ENCODE peak calls at places on chromosomes 3 and 15, in nine cellular contexts. One of them, this sample, is unnamed.

GRCh38 chr15:90681480-90681879 is 35.7 kb upstream of the BLM start:
- DNase-seq in hepatocyte: no peak
- DNase-seq in colonic mucosa: no peak
- DNase-seq in esophagus squamous epithelium: no peak
- DNase-seq in right lobe of liver: no peak
- DNase-seq in left ventricle myocardium inferior: no peak
- DNase-seq in HepG2: no peak
- DNase-seq in CD8-positive, alpha-beta T cell: no peak
- DNase-seq in cardiac muscle cell: peak; percentile 84
- DNase-seq in this sample: no peak

GRCh38 chr3:125431912-125432587 is 56.9 kb upstream of the ZNF148 start:
- DNase-seq in hepatocyte: no peak
- DNase-seq in colonic mucosa: no peak
- DNase-seq in esophagus squamous epithelium: no peak
- DNase-seq in right lobe of liver: no peak
- DNase-seq in left ventricle myocardium inferior: no peak
- DNase-seq in HepG2: peak; percentile 22
- DNase-seq in CD8-positive, alpha-beta T cell: no peak
- DNase-seq in cardiac muscle cell: peak; percentile 55
- DNase-seq in this sample: no peak

GRCh38 chr15:25240461-25241021 is 198.3 kb downstream of the UBE3A start:
- DNase-seq in hepatocyte: no peak
- DNase-seq in colonic mucosa: no peak
- DNase-seq in esophagus squamous epithelium: no peak
- DNase-seq in right lobe of liver: peak; percentile 20
- DNase-seq in left ventricle myocardium inferior: peak; percentile 4
- DNase-seq in HepG2: no peak
- DNase-seq in CD8-positive, alpha-beta T cell: no peak
- DNase-seq in cardiac muscle cell: no peak
- DNase-seq in this sample: no peak

GRCh38 chr15:64045106-64045435 is 1.2 kb downstream of the DAPK2 start:
- DNase-seq in hepatocyte: no peak
- DNase-seq in colonic mucosa: no peak
- DNase-seq in esophagus squamous epithelium: no peak
- DNase-seq in right lobe of liver: no peak
- DNase-seq in left ventricle myocardium inferior: no peak
- DNase-seq in HepG2: no peak
- DNase-seq in CD8-positive, alpha-beta T cell: no peak
- DNase-seq in cardiac muscle cell: no peak
- DNase-seq in this sample: no peak

GRCh38 chr3:52221563-52222318 is 3.7 kb downstream of the TLR9 start:
- DNase-seq in hepatocyte: no peak
- DNase-seq in colonic mucosa: no peak
- DNase-seq in esophagus squamous epithelium: no peak
- DNase-seq in right lobe of liver: no peak
- DNase-seq in left ventricle myocardium inferior: no peak
- DNase-seq in HepG2: no peak
- DNase-seq in CD8-positive, alpha-beta T cell: peak; percentile 62
- DNase-seq in cardiac muscle cell: no peak
- DNase-seq in this sample: no peak

GRCh38 chr3:142077859-142078500 is 71.4 kb downstream of the TFDP2 start:
- DNase-seq in hepatocyte: no peak
- DNase-seq in colonic mucosa: no peak
- DNase-seq in esophagus squamous epithelium: no peak
- DNase-seq in right lobe of liver: no peak
- DNase-seq in left ventricle myocardium inferior: no peak
- DNase-seq in HepG2: no peak
- DNase-seq in CD8-positive, alpha-beta T cell: no peak
- DNase-seq in cardiac muscle cell: no peak
- DNase-seq in this sample: no peak

GRCh38 chr15:69056365-69056764 is 41.9 kb downstream of the NOX5 start:
- DNase-seq in hepatocyte: peak; percentile 43
- DNase-seq in colonic mucosa: no peak
- DNase-seq in esophagus squamous epithelium: no peak
- DNase-seq in right lobe of liver: no peak
- DNase-seq in left ventricle myocardium inferior: no peak
- DNase-seq in HepG2: no peak
- DNase-seq in CD8-positive, alpha-beta T cell: no peak
- DNase-seq in cardiac muscle cell: no peak
- DNase-seq in this sample: peak; percentile 71

GRCh38 chr15:89662893-89663673 is 7.8 kb upstream of the KIF7 start:
- DNase-seq in hepatocyte: peak; percentile 72
- DNase-seq in colonic mucosa: peak; percentile 83
- DNase-seq in esophagus squamous epithelium: no peak
- DNase-seq in right lobe of liver: peak; percentile 54
- DNase-seq in left ventricle myocardium inferior: peak; percentile 74
- DNase-seq in HepG2: no peak
- DNase-seq in CD8-positive, alpha-beta T cell: no peak
- DNase-seq in cardiac muscle cell: peak; percentile 98
- DNase-seq in this sample: peak; percentile 91

GRCh38 chr3:50616003-50616769 is 765 bp upstream of the MAPKAPK3 start:
- DNase-seq in hepatocyte: peak; percentile 95
- DNase-seq in colonic mucosa: peak; percentile 86
- DNase-seq in esophagus squamous epithelium: no peak
- DNase-seq in right lobe of liver: peak; percentile 84
- DNase-seq in left ventricle myocardium inferior: peak; percentile 76
- DNase-seq in HepG2: peak; percentile 74
- DNase-seq in CD8-positive, alpha-beta T cell: peak; percentile 70
- DNase-seq in cardiac muscle cell: peak; percentile 87
- DNase-seq in this sample: peak; percentile 79

GRCh38 chr3:160564949-160565441 is 376 bp downstream of the KPNA4 start:
- DNase-seq in hepatocyte: peak; percentile 88
- DNase-seq in colonic mucosa: peak; percentile 73
- DNase-seq in esophagus squamous epithelium: no peak
- DNase-seq in right lobe of liver: peak; percentile 82
- DNase-seq in left ventricle myocardium inferior: peak; percentile 72
- DNase-seq in HepG2: peak; percentile 28
- DNase-seq in CD8-positive, alpha-beta T cell: peak; percentile 36
- DNase-seq in cardiac muscle cell: peak; percentile 68
- DNase-seq in this sample: peak; percentile 35

GRCh38 chr3:67946446-67946845 is 292.0 kb upstream of the SUCLG2 start:
- DNase-seq in hepatocyte: no peak
- DNase-seq in colonic mucosa: no peak
- DNase-seq in esophagus squamous epithelium: no peak
- DNase-seq in right lobe of liver: no peak
- DNase-seq in left ventricle myocardium inferior: no peak
- DNase-seq in HepG2: no peak
- DNase-seq in CD8-positive, alpha-beta T cell: no peak
- DNase-seq in cardiac muscle cell: no peak
- DNase-seq in this sample: no peak

GRCh38 chr3:171461087-171461917 is 1.1 kb upstream of the TNIK start:
- DNase-seq in hepatocyte: peak; percentile 42
- DNase-seq in colonic mucosa: peak; percentile 62
- DNase-seq in esophagus squamous epithelium: no peak
- DNase-seq in right lobe of liver: no peak
- DNase-seq in left ventricle myocardium inferior: no peak
- DNase-seq in HepG2: no peak
- DNase-seq in CD8-positive, alpha-beta T cell: no peak
- DNase-seq in cardiac muscle cell: peak; percentile 63
- DNase-seq in this sample: peak; percentile 67

GRCh38 chr3:172853005-172853404 is 102.5 kb downstream of the ECT2 start:
- DNase-seq in hepatocyte: no peak
- DNase-seq in colonic mucosa: no peak
- DNase-seq in esophagus squamous epithelium: no peak
- DNase-seq in right lobe of liver: no peak
- DNase-seq in left ventricle myocardium inferior: no peak
- DNase-seq in HepG2: no peak
- DNase-seq in CD8-positive, alpha-beta T cell: no peak
- DNase-seq in cardiac muscle cell: no peak
- DNase-seq in this sample: no peak

GRCh38 chr3:105747056-105747455 is 121.8 kb downstream of the CBLB start:
- DNase-seq in hepatocyte: no peak
- DNase-seq in colonic mucosa: no peak
- DNase-seq in esophagus squamous epithelium: no peak
- DNase-seq in right lobe of liver: no peak
- DNase-seq in left ventricle myocardium inferior: no peak
- DNase-seq in HepG2: no peak
- DNase-seq in CD8-positive, alpha-beta T cell: no peak
- DNase-seq in cardiac muscle cell: peak; percentile 72
- DNase-seq in this sample: peak; percentile 13

GRCh38 chr15:31297221-31297879 is 29.3 kb upstream of the KLF13 start:
- DNase-seq in hepatocyte: no peak
- DNase-seq in colonic mucosa: no peak
- DNase-seq in esophagus squamous epithelium: no peak
- DNase-seq in right lobe of liver: peak; percentile 46
- DNase-seq in left ventricle myocardium inferior: no peak
- DNase-seq in HepG2: no peak
- DNase-seq in CD8-positive, alpha-beta T cell: no peak
- DNase-seq in cardiac muscle cell: no peak
- DNase-seq in this sample: no peak

GRCh38 chr15:70974004-70974832 is 81.6 kb downstream of the LRRC49 start:
- DNase-seq in hepatocyte: peak; percentile 44
- DNase-seq in colonic mucosa: no peak
- DNase-seq in esophagus squamous epithelium: no peak
- DNase-seq in right lobe of liver: no peak
- DNase-seq in left ventricle myocardium inferior: no peak
- DNase-seq in HepG2: peak; percentile 18
- DNase-seq in CD8-positive, alpha-beta T cell: no peak
- DNase-seq in cardiac muscle cell: peak; percentile 77
- DNase-seq in this sample: peak; percentile 17

DNA sequence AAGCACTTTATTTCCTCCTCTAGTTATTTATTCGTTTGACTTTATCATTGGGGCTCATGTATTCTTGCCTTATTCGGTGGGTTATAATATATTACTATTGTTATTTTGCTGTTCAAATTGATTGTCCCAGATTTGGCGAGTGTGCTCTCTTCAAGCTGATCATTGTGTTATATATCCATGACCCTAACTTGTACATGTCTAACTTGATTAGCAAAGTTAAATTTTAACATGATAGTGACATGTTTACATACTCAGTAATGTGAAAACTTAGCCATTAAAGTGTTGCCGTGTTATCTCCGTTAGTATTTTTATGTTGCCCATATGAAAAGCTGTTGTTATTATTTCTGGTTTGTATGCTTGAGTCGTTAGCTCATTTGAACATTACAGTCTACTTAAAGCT is 327.9 kb downstream of the PTPRG start:
- DNase-seq in hepatocyte: no peak
- DNase-seq in colonic mucosa: no peak
- DNase-seq in esophagus squamous epithelium: no peak
- DNase-seq in right lobe of liver: no peak
- DNase-seq in left ventricle myocardium inferior: no peak
- DNase-seq in HepG2: no peak
- DNase-seq in CD8-positive, alpha-beta T cell: no peak
- DNase-seq in cardiac muscle cell: no peak
- DNase-seq in this sample: no peak
- H3K27ac ChIP-seq in hepatocyte: no peak overlapping the region
- H3K27ac ChIP-seq in colonic mucosa: no peak overlapping the region
- H3K27ac ChIP-seq in esophagus squamous epithelium: no peak overlapping the region
- H3K27ac ChIP-seq in right lobe of liver: no peak overlapping the region
- H3K27ac ChIP-seq in left ventricle myocardium inferior: no peak overlapping the region
- H3K27ac ChIP-seq in HepG2: no peak overlapping the region
- H3K27ac ChIP-seq in CD8-positive, alpha-beta T cell: no peak overlapping the region
- H3K27ac ChIP-seq in cardiac muscle cell: no peak overlapping the region
- H3K27ac ChIP-seq in this sample: no peak overlapping the region

DNA sequence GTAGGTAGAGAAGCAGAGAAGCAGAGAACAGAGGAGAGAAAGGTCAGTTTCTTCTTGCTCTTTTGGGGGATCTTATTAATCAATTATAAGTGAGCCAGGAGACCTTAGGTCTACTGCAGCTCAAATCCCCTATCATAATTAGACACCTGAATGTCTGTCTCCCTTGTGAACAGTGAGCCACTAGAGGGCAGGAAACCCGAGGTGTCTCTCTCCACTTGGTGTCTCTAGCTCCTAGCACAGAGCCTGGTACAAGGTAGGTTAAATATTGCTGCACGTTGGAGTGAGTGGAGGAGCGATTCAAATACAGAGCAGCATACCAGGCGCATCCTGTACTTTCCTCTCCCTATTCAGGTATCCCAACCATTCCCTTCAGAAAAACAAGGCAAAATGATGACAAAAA is 2.0 kb upstream of the ST8SIA2 start:
- DNase-seq in hepatocyte: peak; percentile 53
- DNase-seq in colonic mucosa: no peak
- DNase-seq in esophagus squamous epithelium: no peak
- DNase-seq in right lobe of liver: no peak
- DNase-seq in left ventricle myocardium inferior: no peak
- DNase-seq in HepG2: peak; percentile 6
- DNase-seq in CD8-positive, alpha-beta T cell: no peak
- DNase-seq in cardiac muscle cell: peak; percentile 23
- DNase-seq in this sample: peak; percentile 19
- TF ChIP-seq CTCF in hepatocyte: peak; percentile 47
- TF ChIP-seq CTCF in colonic mucosa: peak; percentile 28
- TF ChIP-seq CTCF in esophagus squamous epithelium: no peak
- TF ChIP-seq CTCF in right lobe of liver: peak; percentile 37
- TF ChIP-seq CTCF in left ventricle myocardium inferior: peak; percentile 61
- TF ChIP-seq CTCF in HepG2: peak; percentile 24
- TF ChIP-seq CTCF in CD8-positive, alpha-beta T cell: no peak
- TF ChIP-seq CTCF in cardiac muscle cell: peak; percentile 28
- TF ChIP-seq CTCF in this sample: no peak

GRCh38 chr3:114440700-114441099 is 146.9 kb downstream of the TIGIT start:
- DNase-seq in hepatocyte: no peak
- DNase-seq in colonic mucosa: no peak
- DNase-seq in esophagus squamous epithelium: no peak
- DNase-seq in right lobe of liver: no peak
- DNase-seq in left ventricle myocardium inferior: no peak
- DNase-seq in HepG2: no peak
- DNase-seq in CD8-positive, alpha-beta T cell: no peak
- DNase-seq in cardiac muscle cell: no peak
- DNase-seq in this sample: no peak
- H3K27ac ChIP-seq in hepatocyte: no peak overlapping the region
- H3K27ac ChIP-seq in colonic mucosa: no peak overlapping the region
- H3K27ac ChIP-seq in esophagus squamous epithelium: no peak overlapping the region
- H3K27ac ChIP-seq in right lobe of liver: no peak overlapping the region
- H3K27ac ChIP-seq in left ventricle myocardium inferior: no peak overlapping the region
- H3K27ac ChIP-seq in HepG2: no peak overlapping the region
- H3K27ac ChIP-seq in CD8-positive, alpha-beta T cell: no peak overlapping the region
- H3K27ac ChIP-seq in cardiac muscle cell: peak overlapping the region; percentile 37
- H3K27ac ChIP-seq in this sample: no peak overlapping the region

DNA sequence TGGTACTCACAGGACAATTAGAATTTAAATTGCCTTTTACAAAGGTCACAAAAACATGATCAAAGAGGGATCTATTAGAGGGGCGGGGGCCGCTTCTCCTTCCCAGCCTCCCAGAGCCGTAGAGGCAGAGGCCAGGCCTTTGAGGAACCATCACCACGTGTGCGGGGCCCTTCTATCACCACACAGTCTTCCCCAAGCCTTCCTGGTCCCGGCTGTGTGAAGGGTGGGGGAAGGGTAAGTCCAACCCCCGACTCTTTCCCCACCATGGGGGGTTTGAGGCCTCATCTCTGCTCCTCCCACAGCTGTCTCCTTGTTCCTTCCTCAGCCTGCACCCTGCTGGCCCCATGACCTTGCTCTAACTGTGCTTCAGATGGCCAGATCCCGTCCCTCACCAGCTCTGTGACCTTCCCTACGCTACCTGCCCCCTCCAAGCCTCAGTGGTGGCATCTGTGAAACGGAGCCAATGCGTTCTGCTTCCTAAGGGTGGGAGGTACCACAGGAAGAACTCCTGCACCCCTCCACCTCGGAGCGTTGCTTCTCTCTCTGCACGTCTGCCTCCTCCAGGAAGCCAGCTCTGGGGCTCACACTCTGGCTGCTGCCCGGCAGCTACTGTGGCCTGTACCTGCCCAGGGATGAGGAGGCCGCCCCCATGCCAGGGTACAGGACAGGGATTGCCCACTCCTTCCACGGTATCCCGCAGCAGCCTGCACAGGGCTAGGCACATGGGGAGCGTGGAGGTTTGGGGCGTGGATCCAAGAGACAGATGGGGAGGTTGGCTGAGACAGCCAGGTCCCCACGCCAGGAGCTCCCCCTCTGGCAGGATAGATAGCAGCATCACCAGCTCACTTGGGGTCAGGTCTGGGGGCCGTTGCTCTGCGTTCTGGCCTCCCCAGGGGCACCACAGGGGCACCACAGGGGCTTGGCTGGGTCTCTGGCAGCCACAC is 83.8 kb downstream of the LINGO1 start:
- DNase-seq in hepatocyte: no peak
- DNase-seq in colonic mucosa: no peak
- DNase-seq in esophagus squamous epithelium: no peak
- DNase-seq in right lobe of liver: no peak
- DNase-seq in left ventricle myocardium inferior: no peak
- DNase-seq in HepG2: no peak
- DNase-seq in CD8-positive, alpha-beta T cell: no peak
- DNase-seq in cardiac muscle cell: no peak
- DNase-seq in this sample: no peak
- TF ChIP-seq CTCF in hepatocyte: no peak
- TF ChIP-seq CTCF in colonic mucosa: no peak
- TF ChIP-seq CTCF in esophagus squamous epithelium: no peak
- TF ChIP-seq CTCF in right lobe of liver: no peak
- TF ChIP-seq CTCF in left ventricle myocardium inferior: no peak
- TF ChIP-seq CTCF in HepG2: no peak
- TF ChIP-seq CTCF in CD8-positive, alpha-beta T cell: no peak
- TF ChIP-seq CTCF in cardiac muscle cell: no peak
- TF ChIP-seq CTCF in this sample: no peak

This sample was measured in RWPE1.